ENCODE peak calls at places on chromosomes 11 and 22, in eight cellular contexts. Y is lower lobe of right lung, Q is SJSA1, V is astrocyte, T is esophagus squamous epithelium, K is SK-N-SH, J is body of pancreas, R is cardiac muscle cell. H is an unnamed sample. For H3K27me3 and H3K36me3, the result is how much of the 10 kb centered on the place peaks cover.

GRCh38 chr11:30455025-30455424 is 131.1 kb downstream of the MPPED2 start:
- DNase-seq in Y (no peak), Q (no peak), V (no peak), T (no peak), K (no peak), J (no peak), R (no peak), H (no peak)

GRCh38 chr22:47221840-47222615 is 459.6 kb downstream of the TBC1D22A start:
- DNase-seq in Y (no peak), Q (no peak), V (no peak), T (no peak), K (peak), J (peak), R (no peak), H (no peak)

GRCh38 chr11:98194611-98195010 is 826.1 kb upstream of the CNTN5 start:
- DNase-seq in Y (no peak), Q (no peak), V (no peak), T (no peak), K (no peak), J (no peak), R (no peak), H (no peak)

GRCh38 chr11:56750190-56750589 is 1.7 kb upstream of the OR9G4 start:
- DNase-seq in Y (no peak), Q (no peak), V (no peak), T (no peak), K (no peak), J (no peak), R (no peak), H (peak)

GRCh38 chr11:77332259-77332658 is 30.8 kb upstream of the GDPD4 start:
- DNase-seq in Y (no peak), Q (no peak), V (no peak), T (no peak), K (no peak), J (no peak), R (no peak), H (no peak)

GRCh38 chr11:124274000-124274399 is 17.8 kb downstream of the OR8G5 start:
- DNase-seq in Y (no peak), Q (no peak), V (no peak), T (no peak), K (no peak), J (no peak), R (no peak), H (no peak)

GRCh38 chr11:74593463-74593862 is 1.1 kb downstream of the POLD3 start:
- DNase-seq in Y (no peak), Q (no peak), V (no peak), T (no peak), K (no peak), J (no peak), R (no peak), H (no peak)

GRCh38 chr11:65501530-65502273 is 2.9 kb downstream of the MALAT1 start:
- DNase-seq in Y (no peak), Q (no peak), V (peak), T (no peak), K (no peak), J (no peak), R (no peak), H (no peak)

GRCh38 chr22:19568337-19569311 is 44.4 kb upstream of the CLDN5 start:
- DNase-seq in Y (no peak), Q (no peak), V (peak), T (no peak), K (no peak), J (no peak), R (no peak), H (no peak)

GRCh38 chr11:95066721-95067041 is at the start of gene SRSF8:
- DNase-seq in Y (no peak), Q (no peak), V (no peak), T (no peak), K (no peak), J (no peak), R (no peak), H (no peak)

GRCh38 chr22:31818481-31819392 is 64.9 kb downstream of the DEPDC5 start:
- DNase-seq in Y (no peak), Q (no peak), V (peak), T (no peak), K (no peak), J (no peak), R (no peak), H (peak)

GRCh38 chr11:66286699-66287098 is 2.2 kb downstream of the YIF1A start:
- DNase-seq in Y (no peak), Q (no peak), V (no peak), T (no peak), K (no peak), J (no peak), R (no peak), H (no peak)

GRCh38 chr11:62508336-62509058 is 38.1 kb downstream of the AHNAK start:
- DNase-seq in Y (peak), Q (peak), V (peak), T (no peak), K (peak), J (peak), R (peak), H (peak)

GRCh38 chr11:69864930-69865661 is 45.9 kb upstream of the FGF3 start:
- DNase-seq in Y (peak), Q (peak), V (no peak), T (no peak), K (peak), J (no peak), R (no peak), H (peak)

GRCh38 chr11:69862797-69863543 is 43.8 kb upstream of the FGF3 start:
- DNase-seq in Y (peak), Q (peak), V (no peak), T (no peak), K (no peak), J (no peak), R (no peak), H (no peak)

GRCh38 chr11:69863544-69864200 is 44.5 kb upstream of the FGF3 start:
- DNase-seq in Y (peak), Q (peak), V (no peak), T (no peak), K (peak), J (no peak), R (no peak), H (peak)

GRCh38 chr11:69865707-69866106 is 46.5 kb upstream of the FGF3 start:
- DNase-seq in Y (peak), Q (peak), V (no peak), T (no peak), K (no peak), J (no peak), R (no peak), H (no peak)

GRCh38 chr11:69864589-69864929 is 45.3 kb upstream of the FGF3 start:
- DNase-seq in Y (no peak), Q (no peak), V (no peak), T (no peak), K (peak), J (no peak), R (no peak), H (peak)
- H3K27me3 ChIP-seq in Y (under half), Q (under half), V (under half), T (half or more), K (under half), J (under half), R (under half), H (under half)

GRCh38 chr22:50674127-50674493 is 1.5 kb downstream of the SHANK3 start:
- DNase-seq in Y (no peak), Q (no peak), V (no peak), T (no peak), K (peak), J (no peak), R (peak), H (peak)

GRCh38 chr22:50674606-50675552 is 2.3 kb downstream of the SHANK3 start:
- DNase-seq in Y (peak), Q (peak), V (no peak), T (no peak), K (peak), J (peak), R (peak), H (peak)

GRCh38 chr22:50672041-50672440 is 582 bp upstream of the SHANK3 start:
- DNase-seq in Y (no peak), Q (no peak), V (no peak), T (no peak), K (no peak), J (no peak), R (no peak), H (no peak)

GRCh38 chr22:50672471-50673230 is at the start of gene SHANK3:
- DNase-seq in Y (peak), Q (no peak), V (no peak), T (no peak), K (peak), J (peak), R (no peak), H (peak)

GRCh38 chr22:50673231-50674126 is 856 bp downstream of the SHANK3 start:
- DNase-seq in Y (no peak), Q (peak), V (no peak), T (no peak), K (peak), J (no peak), R (no peak), H (peak)
- H3K4me3 ChIP-seq in Y (peak), Q (no peak), V (no peak), T (peak), K (peak), J (no peak), R (peak), H (peak)

GRCh38 chr11:86275493-86276370 is 26.3 kb upstream of the HIKESHI start:
- DNase-seq in Y (no peak), Q (no peak), V (no peak), T (no peak), K (no peak), J (no peak), R (no peak), H (no peak)

GRCh38 chr11:86278226-86278625 is 23.8 kb upstream of the HIKESHI start:
- DNase-seq in Y (no peak), Q (no peak), V (no peak), T (no peak), K (no peak), J (no peak), R (no peak), H (no peak)

GRCh38 chr11:86274503-86274902 is 27.5 kb upstream of the HIKESHI start:
- DNase-seq in Y (no peak), Q (no peak), V (no peak), T (no peak), K (peak), J (no peak), R (peak), H (peak)

GRCh38 chr11:86277741-86278140 is 24.3 kb upstream of the HIKESHI start:
- DNase-seq in Y (no peak), Q (no peak), V (no peak), T (no peak), K (no peak), J (no peak), R (no peak), H (no peak)

DNA sequence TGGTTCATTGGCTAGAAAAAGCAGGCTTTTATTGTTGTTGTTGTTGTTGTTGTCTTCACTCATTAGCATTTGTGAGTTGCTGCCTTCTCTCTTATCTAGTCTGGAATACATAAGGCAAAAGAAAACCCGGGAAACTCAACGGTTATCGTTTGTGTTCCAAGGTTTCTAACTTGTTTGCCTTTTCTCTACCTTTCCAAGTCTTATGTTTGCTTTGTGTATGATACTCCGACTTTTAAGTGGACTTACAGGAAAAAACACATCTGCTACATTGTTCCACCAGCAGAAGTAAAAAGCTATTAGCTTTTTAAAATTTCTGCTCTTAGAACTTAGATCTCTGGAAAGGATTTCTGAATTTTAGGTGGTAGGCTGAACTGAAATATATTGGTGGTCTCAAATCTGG is 27.0 kb upstream of the HIKESHI start:
- DNase-seq in Y (no peak), Q (no peak), V (no peak), T (no peak), K (no peak), J (no peak), R (no peak), H (no peak)
- H3K36me3 ChIP-seq in Y (under half), Q (under half), V (under half), T (under half), K (half or more), J (under half), R (under half), H (under half)

DNA sequence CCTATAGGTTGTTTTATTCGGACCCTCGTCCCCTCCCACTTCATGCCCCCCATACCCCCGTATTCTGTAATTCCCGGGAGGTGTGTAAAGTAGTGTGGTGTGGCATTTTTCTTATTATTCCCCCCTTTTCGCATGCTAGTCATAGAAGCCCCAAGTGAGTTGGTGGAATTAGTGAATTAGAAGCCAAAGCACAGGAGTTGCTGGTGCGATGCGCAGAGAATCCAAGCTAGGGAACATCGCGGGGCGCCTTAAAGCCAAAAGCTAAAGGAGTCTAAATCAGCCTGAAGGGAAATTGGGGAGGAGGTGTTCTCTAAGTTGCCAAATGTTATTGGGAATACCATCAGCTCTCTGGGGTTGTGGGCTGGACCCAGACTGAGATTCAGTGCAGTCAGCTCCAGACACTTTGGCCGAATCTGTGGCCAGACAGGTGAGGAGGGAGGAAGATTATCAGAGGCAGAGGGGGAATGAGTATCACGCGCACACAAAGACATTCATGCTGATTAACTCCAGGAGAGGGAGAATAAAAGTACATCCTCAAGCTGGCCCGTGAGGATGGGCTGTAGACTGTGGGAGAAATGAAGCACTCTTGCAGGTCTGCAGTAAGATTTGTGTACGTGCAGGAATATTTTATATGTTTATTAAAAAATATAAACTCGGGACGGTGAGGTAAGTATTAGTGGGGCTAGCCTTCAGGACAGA is 102.8 kb upstream of the HSD17B12 start:
- DNase-seq in Y (no peak), Q (no peak), V (no peak), T (no peak), K (no peak), J (no peak), R (no peak), H (no peak)
- H3K27me3 ChIP-seq in Y (half or more), Q (half or more), V (half or more), T (half or more), K (half or more), J (half or more), R (half or more), H (half or more)